ENCODE peak calls at places on chromosomes 2 and 18, in seven cellular contexts. S is AG09309, O is kidney, W is fibroblast of mammary gland, P is AG04450, F is HFF-Myc, Y is thoracic aorta. I is an unnamed sample.

GRCh38 chr18:69982417-69982816 is 34.7 kb upstream of the CD226 start:
- DNase-seq in P (no peak), W (no peak), F (no peak), S (no peak), O (no peak), Y (no peak), I (no peak)

GRCh38 chr2:169507698-169508097 is 1.8 kb upstream of the KLHL41 start:
- DNase-seq in F (peak; percentile 16), W (peak; percentile 75), P (no peak), O (no peak), S (no peak), Y (no peak), I (no peak)

GRCh38 chr18:7784171-7784570 is 217.1 kb downstream of the PTPRM start:
- DNase-seq in F (no peak), S (no peak), Y (no peak), W (no peak), P (no peak), O (peak; percentile 59), I (no peak)

GRCh38 chr18:77487951-77488740 is 238.5 kb downstream of the GALR1 start:
- DNase-seq in Y (no peak), O (no peak), F (no peak), P (no peak), S (no peak), W (no peak), I (no peak)

GRCh38 chr2:127025357-127026062 is 81.4 kb downstream of the BIN1 start:
- DNase-seq in P (peak; percentile 82), S (peak; percentile 32), W (peak; percentile 91), F (no peak), O (peak; percentile 88), Y (peak; percentile 40), I (peak; percentile 89)

GRCh38 chr2:7686016-7686385 is 768.8 kb downstream of the RNF144A start:
- DNase-seq in F (no peak), O (no peak), P (no peak), Y (no peak), S (no peak), W (no peak), I (no peak)

GRCh38 chr2:55922488-55922887 is 1.1 kb downstream of the EFEMP1 start:
- DNase-seq in S (no peak), W (peak; percentile 46), Y (no peak), P (no peak), F (no peak), O (no peak), I (no peak)

GRCh38 chr2:101125374-101125773 is 25.8 kb downstream of the TBC1D8 start:
- DNase-seq in S (no peak), O (no peak), P (no peak), Y (no peak), F (no peak), W (peak; percentile 43), I (no peak)

GRCh38 chr2:56338232-56338631 is 154.4 kb downstream of the CCDC85A start:
- DNase-seq in F (no peak), P (no peak), Y (no peak), S (no peak), O (no peak), W (no peak), I (no peak)

GRCh38 chr2:200787351-200788128 is 24.2 kb upstream of the BZW1 start:
- DNase-seq in P (peak; percentile 79), W (peak; percentile 98), S (peak; percentile 84), F (peak; percentile 65), Y (no peak), O (no peak), I (no peak)

GRCh38 chr2:101665312-101665711 is 32.2 kb upstream of the MAP4K4 start:
- DNase-seq in F (no peak), O (no peak), Y (no peak), S (no peak), P (no peak), W (no peak), I (no peak)

GRCh38 chr2:189440644-189440946 is 679 bp upstream of the WDR75 start:
- DNase-seq in S (no peak), Y (no peak), W (no peak), O (peak; percentile 65), P (no peak), F (no peak), I (no peak)

GRCh38 chr2:21367421-21367820 is 243.7 kb downstream of the TDRD15 start:
- DNase-seq in W (no peak), F (no peak), O (no peak), P (no peak), Y (no peak), S (no peak), I (no peak)

GRCh38 chr2:77046339-77046738 is 475.8 kb downstream of the LRRTM4 start:
- DNase-seq in Y (no peak), S (no peak), P (no peak), F (no peak), W (no peak), O (no peak), I (no peak)

GRCh38 chr2:166373951-166374350 is 1.8 kb downstream of the SCN9A start:
- DNase-seq in W (peak; percentile 88), O (no peak), S (no peak), Y (no peak), F (peak; percentile 82), P (peak; percentile 59), I (no peak)

GRCh38 chr2:226273440-226273839 is 526.2 kb downstream of the IRS1 start:
- DNase-seq in W (peak; percentile 22), Y (no peak), S (no peak), P (no peak), O (no peak), F (no peak), I (no peak)

GRCh38 chr2:119366161-119366648 is 429 bp downstream of the C2orf76 start:
- DNase-seq in Y (no peak), O (no peak), S (no peak), F (no peak), P (no peak), W (peak; percentile 50), I (no peak)

GRCh38 chr2:31365348-31365747 is 49.2 kb downstream of the XDH start:
- DNase-seq in W (no peak), Y (no peak), S (no peak), O (no peak), P (no peak), F (no peak), I (no peak)

GRCh38 chr2:75424936-75425619 is 135.7 kb downstream of the EVA1A start:
- DNase-seq in O (no peak), Y (no peak), S (no peak), W (peak; percentile 37), P (no peak), F (no peak), I (peak; percentile 56)

GRCh38 chr2:181431674-181432073 is 25.5 kb upstream of the ITGA4 start:
- DNase-seq in S (no peak), W (no peak), O (no peak), P (no peak), F (no peak), Y (no peak), I (no peak)
- TF ChIP-seq CTCF in S (no peak), W (no peak), O (no peak), P (no peak), F (no peak), Y (no peak), I (no peak)

DNA sequence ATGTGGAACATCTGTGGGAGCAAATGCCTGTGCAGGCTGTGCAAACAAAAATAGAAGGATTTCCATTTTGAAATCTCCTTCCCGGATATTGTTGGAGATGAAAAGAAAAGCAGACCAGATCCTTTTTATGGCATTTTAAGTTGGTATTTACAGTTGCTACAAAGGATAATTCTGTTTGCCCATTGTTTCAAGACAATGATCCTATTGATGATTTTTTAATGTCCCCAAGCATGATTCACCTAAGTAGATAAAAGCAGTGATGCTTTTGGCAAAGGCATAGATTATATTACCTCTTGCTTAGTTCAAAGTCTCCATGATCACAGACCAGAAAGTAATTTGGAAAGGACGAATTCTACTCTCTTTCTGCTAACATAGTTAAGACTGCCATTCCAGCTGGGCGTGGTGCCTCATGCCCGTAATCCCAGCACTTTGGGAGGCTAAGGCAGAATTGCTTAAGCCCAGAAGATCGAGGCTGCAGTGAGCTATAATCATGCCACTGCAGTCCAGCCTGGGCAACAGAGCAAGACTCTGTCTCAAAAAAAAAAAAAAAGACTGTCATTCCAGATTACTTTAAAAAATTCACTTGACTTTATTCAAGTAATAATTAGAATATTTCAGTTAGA is 209.6 kb upstream of the SLC39A10 start:
- DNase-seq in P (no peak), Y (no peak), O (no peak), W (no peak), S (no peak), F (no peak), I (no peak)
- H3K4me3 ChIP-seq in P (no peak overlapping the region), Y (no peak overlapping the region), O (no peak overlapping the region), W (no peak overlapping the region), S (no peak overlapping the region), F (no peak overlapping the region), I (no peak overlapping the region)

GRCh38 chr2:65071499-65072180 is 15.4 kb downstream of the CEP68 start:
- DNase-seq in W (no peak), P (no peak), Y (no peak), O (no peak), S (no peak), F (no peak), I (no peak)
- TF ChIP-seq CTCF in W (peak; percentile 39), P (peak; percentile 32), Y (no peak), O (no peak), S (peak; percentile 41), F (peak; percentile 33), I (peak; percentile 37)

GRCh38 chr2:102848366-102848839 is 86.6 kb downstream of the TMEM182 start:
- DNase-seq in S (no peak), O (peak; percentile 92), W (peak; percentile 50), F (no peak), Y (no peak), P (no peak), I (peak; percentile 85)
- H3K4me3 ChIP-seq in S (no peak overlapping the region), O (peak overlapping the region; percentile 69), W (no peak overlapping the region), F (no peak overlapping the region), Y (peak overlapping the region; percentile 56), P (no peak overlapping the region), I (peak overlapping the region; percentile 44)

GRCh38 chr18:22550861-22551260 is 133.1 kb upstream of the CTAGE1 start:
- DNase-seq in W (no peak), Y (no peak), O (no peak), P (no peak), F (no peak), S (no peak), I (no peak)

GRCh38 chr18:22552254-22552653 is 134.5 kb upstream of the CTAGE1 start:
- DNase-seq in O (no peak), F (no peak), W (no peak), P (no peak), Y (no peak), S (no peak), I (no peak)

GRCh38 chr18:22551536-22552151 is 133.9 kb upstream of the CTAGE1 start:
- DNase-seq in P (peak; percentile 54), F (no peak), O (no peak), W (peak; percentile 88), Y (no peak), S (peak; percentile 88), I (no peak)

GRCh38 chr18:22549260-22549937 is 131.7 kb upstream of the CTAGE1 start:
- DNase-seq in S (no peak), F (no peak), P (no peak), W (no peak), O (no peak), Y (no peak), I (no peak)

GRCh38 chr18:22550366-22550765 is 132.7 kb upstream of the CTAGE1 start:
- DNase-seq in O (no peak), F (no peak), P (no peak), S (no peak), W (peak; percentile 77), Y (no peak), I (no peak)
- TF ChIP-seq CTCF in O (no peak), F (no peak), P (no peak), S (no peak), W (no peak), Y (no peak), I (no peak)

GRCh38 chr2:232352511-232353091 is 25.9 kb upstream of the ALPP start:
- DNase-seq in W (no peak), Y (no peak), F (no peak), S (no peak), P (no peak), O (peak; percentile 54), I (no peak)
- H3K4me3 ChIP-seq in W (no peak overlapping the region), Y (no peak overlapping the region), F (no peak overlapping the region), S (no peak overlapping the region), P (no peak overlapping the region), O (no peak overlapping the region), I (no peak overlapping the region)